ENCODE peak calls at places on chromosome 20, in six cellular contexts. H, P, M, J, L and V are unnamed samples.

GRCh38 chr20:59063358-59064213 is 21.0 kb upstream of the PRELID3B start:
- DNase-seq in M (peak; percentile 49), J (no peak), H (peak; percentile 11), L (peak; percentile 28), P (no peak), V (no peak)

GRCh38 chr20:5703542-5704215 is 46.5 kb upstream of the SHLD1 start:
- DNase-seq in P (no peak), H (no peak), M (no peak), L (no peak), J (no peak), V (no peak)

GRCh38 chr20:38152175-38153010 is 12.7 kb downstream of the TGM2 start:
- DNase-seq in H (peak; percentile 35), M (peak; percentile 98), J (no peak), L (no peak), P (no peak), V (peak; percentile 93)

GRCh38 chr20:22563062-22563965 is 21.1 kb downstream of the FOXA2 start:
- DNase-seq in H (no peak), L (no peak), J (no peak), M (no peak), P (no peak), V (no peak)

GRCh38 chr20:4025679-4026078 is 10.3 kb upstream of the RNF24 start:
- DNase-seq in P (no peak), L (no peak), H (no peak), J (no peak), M (no peak), V (no peak)

GRCh38 chr20:60249436-60249835 is 291.2 kb downstream of the CDH26 start:
- DNase-seq in P (no peak), H (no peak), M (peak; percentile 9), J (no peak), L (no peak), V (peak; percentile 85)

GRCh38 chr20:59811681-59812171 is 121.7 kb downstream of the SYCP2 start:
- DNase-seq in H (peak; percentile 4), P (no peak), M (no peak), L (no peak), J (no peak), V (peak; percentile 23)

GRCh38 chr20:44648579-44648978 is 2.9 kb downstream of the ADA start:
- DNase-seq in J (no peak), M (no peak), H (no peak), L (peak; percentile 48), P (no peak), V (no peak)

GRCh38 chr20:45229264-45230056 is 8.3 kb downstream of the SEMG2 start:
- DNase-seq in H (no peak), M (peak; percentile 69), J (peak; percentile 7), L (peak; percentile 30), P (no peak), V (peak; percentile 59)

GRCh38 chr20:47544240-47544639 is 42.6 kb downstream of the NCOA3 start:
- DNase-seq in M (peak; percentile 35), P (no peak), L (no peak), H (no peak), J (no peak), V (peak; percentile 52)

GRCh38 chr20:43554369-43554768 is 4.5 kb upstream of the SGK2 start:
- DNase-seq in J (no peak), L (no peak), H (no peak), P (no peak), M (no peak), V (no peak)

GRCh38 chr20:39381598-39381997 is 419.5 kb downstream of the DHX35 start:
- DNase-seq in M (no peak), J (no peak), P (no peak), L (peak; percentile 32), H (no peak), V (no peak)

GRCh38 chr20:13297105-13297899 is 76.2 kb downstream of the ISM1 start:
- DNase-seq in M (no peak), L (no peak), P (no peak), H (no peak), J (no peak), V (no peak)

GRCh38 chr20:43920797-43921196 is 6.1 kb downstream of the TOX2 start:
- DNase-seq in L (no peak), M (no peak), H (no peak), P (no peak), J (no peak), V (no peak)

GRCh38 chr20:1150218-1150617 is 31.8 kb downstream of the PSMF1 start:
- DNase-seq in J (no peak), P (no peak), M (no peak), L (no peak), H (no peak), V (no peak)

GRCh38 chr20:25553819-25554296 is 31.5 kb downstream of the NINL start:
- DNase-seq in P (no peak), J (no peak), H (peak; percentile 54), L (no peak), M (no peak), V (no peak)

GRCh38 chr20:25543068-25543467 is 42.3 kb downstream of the NINL start:
- DNase-seq in M (no peak), J (no peak), H (no peak), L (no peak), P (no peak), V (peak; percentile 53)

GRCh38 chr20:3042621-3043020 is 801 bp upstream of the GNRH2 start:
- DNase-seq in M (no peak), H (peak; percentile 69), J (no peak), P (no peak), L (no peak), V (no peak)

GRCh38 chr20:19129976-19130612 is 82.3 kb upstream of the SLC24A3 start:
- DNase-seq in J (no peak), M (no peak), L (no peak), H (no peak), P (no peak), V (no peak)

GRCh38 chr20:21508230-21509078 is 5.4 kb downstream of the NKX2-2 start:
- DNase-seq in J (no peak), L (peak; percentile 61), M (no peak), H (no peak), P (peak; percentile 84), V (no peak)

GRCh38 chr20:50396623-50397022 is 113.6 kb upstream of the PTPN1 start:
- DNase-seq in P (no peak), L (no peak), M (no peak), H (no peak), J (no peak), V (no peak)
- H3K27ac ChIP-seq in P (no peak overlapping the region), L (no peak overlapping the region), M (no peak overlapping the region), H (no peak overlapping the region), J (no peak overlapping the region), V (no peak overlapping the region)

DNA sequence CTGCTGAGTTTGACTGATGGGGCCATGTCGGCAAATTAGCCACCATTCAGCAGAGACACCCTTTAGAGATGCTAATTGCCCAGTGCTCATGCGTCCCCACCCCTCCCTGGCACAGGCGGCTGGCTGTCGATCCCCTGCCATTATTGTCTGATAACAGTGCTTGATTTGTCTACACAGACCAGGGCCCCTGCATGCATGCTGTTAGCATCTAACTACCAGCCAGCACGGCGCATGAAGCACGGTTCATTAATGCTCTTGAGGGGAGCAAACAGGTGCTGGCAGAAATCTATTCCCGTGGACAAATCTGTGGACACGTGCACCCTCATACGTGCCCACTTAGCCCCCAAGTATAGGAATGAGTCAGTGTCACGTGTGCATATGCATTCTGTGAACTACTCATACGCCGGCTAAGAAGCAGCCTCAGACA is 32.2 kb downstream of the KCNB1 start:
- DNase-seq in H (no peak), J (no peak), L (peak; percentile 59), P (no peak), M (no peak), V (no peak)
- H3K27ac ChIP-seq in H (no peak overlapping the region), J (no peak overlapping the region), L (no peak overlapping the region), P (no peak overlapping the region), M (no peak overlapping the region), V (no peak overlapping the region)

DNA sequence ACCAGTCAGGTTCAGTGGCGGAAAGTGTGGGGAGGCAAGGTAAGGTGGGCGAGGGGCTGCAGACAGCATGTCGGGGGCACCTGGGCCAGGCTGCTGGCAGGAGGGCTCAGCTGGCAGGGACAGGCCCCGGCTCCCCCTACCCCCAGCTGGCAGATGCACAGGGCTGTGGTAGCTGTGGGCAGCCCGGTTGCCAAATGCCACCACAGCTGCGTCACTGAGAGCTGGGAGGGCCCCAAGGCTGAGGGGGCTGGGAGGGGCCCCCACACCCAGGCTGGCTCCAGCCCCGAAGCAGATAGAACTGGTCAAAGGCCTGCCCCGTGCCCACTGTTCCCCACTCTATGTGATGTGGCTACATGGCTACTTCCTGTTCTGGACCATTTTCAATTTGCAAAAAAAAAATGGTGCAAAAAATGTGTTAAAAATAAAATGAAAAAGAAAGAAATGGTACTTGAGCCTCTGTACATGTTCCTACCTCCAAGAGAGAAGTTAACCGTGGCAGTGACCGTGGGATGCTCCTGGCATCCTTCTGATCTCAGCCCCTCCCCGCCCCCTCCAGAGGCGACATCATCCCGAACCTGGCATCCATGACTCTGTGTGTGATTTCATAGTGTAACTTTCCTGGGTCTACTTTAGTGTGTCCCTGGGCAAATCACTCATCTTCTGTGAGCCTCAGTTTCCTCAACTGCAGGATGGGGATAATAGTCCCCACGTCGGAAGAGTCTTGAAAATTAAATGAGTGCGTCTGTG is 64.4 kb downstream of the UBE2V1 start:
- DNase-seq in M (no peak), L (no peak), H (no peak), J (no peak), P (peak; percentile 46), V (no peak)
- H3K27ac ChIP-seq in M (no peak overlapping the region), L (no peak overlapping the region), H (no peak overlapping the region), J (no peak overlapping the region), P (no peak overlapping the region), V (no peak overlapping the region)

DNA sequence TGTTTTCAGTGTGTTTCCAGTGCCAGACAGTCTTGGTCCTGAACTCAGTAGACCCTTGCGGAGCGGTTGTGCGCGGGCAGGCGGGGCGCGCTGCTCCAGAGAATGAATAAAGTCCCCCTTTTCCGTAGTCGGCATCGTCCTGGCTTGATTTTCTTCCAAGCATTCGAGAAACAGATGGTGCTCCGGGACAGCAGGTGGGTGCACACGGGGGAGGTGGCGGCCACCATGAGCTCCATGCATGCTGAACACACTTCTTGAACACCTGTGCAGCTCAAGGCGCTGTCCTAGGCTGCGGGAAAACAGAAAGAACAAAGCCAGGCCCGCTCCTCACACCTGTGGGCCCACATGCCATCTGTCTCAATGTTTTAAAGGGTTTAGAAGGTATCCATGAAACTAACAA is 125.2 kb downstream of the TAF4 start:
- DNase-seq in M (no peak), L (no peak), J (no peak), H (no peak), P (no peak), V (peak; percentile 23)
- H3K27ac ChIP-seq in M (no peak overlapping the region), L (no peak overlapping the region), J (no peak overlapping the region), H (no peak overlapping the region), P (no peak overlapping the region), V (no peak overlapping the region)